ENCODE peak calls at places on chromosomes 7 and 10, in nine cellular contexts. P is uterus, U is upper lobe of left lung, K is GM23248, R is mesenchymal stem cell, A is neural progenitor cell, O is Peyer's patch, I is psoas muscle, J is fibroblast of lung. C is an unnamed sample.
A peak's percentile ranks its signal among the peaks of the same experiment; 100 is the strongest.

GRCh38 chr7:36967387-36967786 is 243.1 kb upstream of the AOAH start:
- DNase-seq in P (peak; percentile 60), U (no peak), K (peak; percentile 78), R (peak; percentile 78), A (peak; percentile 87), O (peak; percentile 65), I (no peak), J (peak; percentile 55), C (no peak)

GRCh38 chr7:10940748-10941358 is 32.8 kb upstream of the PHF14 start:
- DNase-seq in P (no peak), U (no peak), K (no peak), R (peak; percentile 7), A (no peak), O (peak; percentile 66), I (no peak), J (no peak), C (no peak)

GRCh38 chr10:88472540-88472939 is 110.6 kb downstream of the RNLS start:
- DNase-seq in P (no peak), U (no peak), K (no peak), R (no peak), A (no peak), O (no peak), I (no peak), J (no peak), C (no peak)

GRCh38 chr7:28708033-28708451 is 250.1 kb downstream of the TRIL start:
- DNase-seq in P (peak; percentile 30), U (no peak), K (peak; percentile 96), R (peak; percentile 77), A (no peak), O (no peak), I (peak; percentile 58), J (peak; percentile 88), C (no peak)

GRCh38 chr10:82968533-82968932 is 1093.5 kb downstream of the NRG3 start:
- DNase-seq in P (no peak), U (no peak), K (no peak), R (no peak), A (no peak), O (no peak), I (no peak), J (no peak), C (no peak)

GRCh38 chr7:140501941-140502340 is 22.6 kb upstream of the MKRN1 start:
- DNase-seq in P (no peak), U (no peak), K (no peak), R (no peak), A (no peak), O (peak; percentile 71), I (peak; percentile 29), J (no peak), C (no peak)

GRCh38 chr7:150580615-150580986 is 13.4 kb downstream of the GIMAP4 start:
- DNase-seq in P (no peak), U (no peak), K (no peak), R (no peak), A (no peak), O (no peak), I (no peak), J (no peak), C (no peak)

GRCh38 chr7:91628742-91629141 is 251.8 kb downstream of the MTERF1 start:
- DNase-seq in P (no peak), U (no peak), K (no peak), R (no peak), A (no peak), O (no peak), I (no peak), J (peak; percentile 4), C (no peak)

GRCh38 chr10:133388265-133388972 is 5.5 kb upstream of the MTG1 start:
- DNase-seq in P (peak; percentile 5), U (no peak), K (no peak), R (no peak), A (no peak), O (peak; percentile 40), I (no peak), J (no peak), C (no peak)

GRCh38 chr7:117112640-117113039 is 159.3 kb downstream of the ST7 start:
- DNase-seq in P (no peak), U (no peak), K (no peak), R (no peak), A (no peak), O (no peak), I (no peak), J (no peak), C (no peak)

GRCh38 chr10:69086131-69086530 is 1.8 kb upstream of the SRGN start:
- DNase-seq in P (no peak), U (no peak), K (peak; percentile 32), R (no peak), A (peak; percentile 43), O (no peak), I (no peak), J (no peak), C (no peak)

GRCh38 chr7:25752967-25753791 is 398.8 kb upstream of the NFE2L3 start:
- DNase-seq in P (no peak), U (no peak), K (no peak), R (no peak), A (peak; percentile 87), O (no peak), I (peak; percentile 72), J (peak; percentile 4), C (no peak)

GRCh38 chr10:68829494-68829893 is 2.2 kb downstream of the STOX1 start:
- DNase-seq in P (no peak), U (no peak), K (no peak), R (no peak), A (no peak), O (no peak), I (no peak), J (no peak), C (no peak)

GRCh38 chr10:12844796-12845524 is 156.6 kb downstream of the CCDC3 start:
- DNase-seq in P (peak; percentile 68), U (no peak), K (peak; percentile 63), R (peak; percentile 97), A (no peak), O (no peak), I (no peak), J (peak; percentile 92), C (no peak)

GRCh38 chr7:91784469-91784868 is 96.0 kb downstream of the MTERF1 start:
- DNase-seq in P (no peak), U (no peak), K (peak; percentile 86), R (peak; percentile 21), A (no peak), O (no peak), I (no peak), J (peak; percentile 70), C (no peak)

DNA sequence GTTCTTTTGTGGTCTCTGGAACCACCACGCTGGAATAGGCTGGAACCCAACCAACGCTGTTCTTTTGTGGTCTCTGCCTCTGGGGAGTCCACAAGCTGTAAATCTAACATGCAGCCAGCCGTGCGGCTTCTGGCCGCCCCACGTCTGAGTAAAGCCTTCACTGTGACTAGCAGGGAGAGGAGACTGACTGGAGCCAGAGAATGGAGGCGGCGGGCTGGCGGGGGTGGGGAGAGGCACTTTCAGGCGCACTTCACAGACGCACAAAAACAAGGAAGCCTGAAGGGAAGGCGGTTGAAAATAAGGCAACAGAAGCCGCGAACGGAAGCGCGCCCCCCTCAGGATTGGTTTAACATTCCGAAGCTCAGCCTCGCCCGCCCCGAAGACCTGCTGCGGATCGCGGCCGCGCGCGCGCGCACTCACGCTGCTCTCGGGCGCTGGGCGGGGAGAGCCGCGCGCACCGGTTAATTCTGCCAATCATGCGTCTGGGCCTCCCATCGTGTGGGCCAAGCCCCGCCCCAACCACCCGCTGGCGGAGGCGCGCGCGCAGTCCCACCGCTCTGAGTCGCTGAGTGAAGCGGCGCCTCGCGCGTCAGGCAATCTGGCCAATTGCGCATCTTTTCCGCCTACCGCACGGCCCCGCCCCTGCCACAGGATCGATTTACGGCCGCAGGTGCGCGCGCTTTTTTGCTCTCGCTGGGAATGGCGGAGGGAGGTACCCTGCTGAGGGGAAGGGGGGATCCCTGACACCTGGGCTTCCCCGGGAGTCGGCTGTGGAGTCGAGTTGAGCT is at the start of gene SFR1:
- DNase-seq in P (peak; percentile 98), U (peak; percentile 100), K (peak; percentile 99), R (peak; percentile 99), A (peak; percentile 99), O (peak; percentile 100), I (peak; percentile 99), J (peak; percentile 99), C (peak; percentile 99)
- H3K27me3 ChIP-seq in P (no peaks in the 10 kb centered on the region), U (no peaks in the 10 kb centered on the region), K (no peaks in the 10 kb centered on the region), R (no peaks in the 10 kb centered on the region), A (no peaks in the 10 kb centered on the region), O (no peaks in the 10 kb centered on the region), I (no peaks in the 10 kb centered on the region), J (no peaks in the 10 kb centered on the region), C (no peaks in the 10 kb centered on the region)

GRCh38 chr7:22670422-22670815 is 56.6 kb upstream of the IL6 start:
- DNase-seq in P (no peak), U (no peak), K (no peak), R (no peak), A (no peak), O (no peak), I (no peak), J (no peak), C (no peak)

GRCh38 chr7:22667562-22668239 is 59.3 kb upstream of the IL6 start:
- DNase-seq in P (no peak), U (no peak), K (peak; percentile 82), R (peak; percentile 67), A (no peak), O (no peak), I (no peak), J (peak; percentile 87), C (no peak)

GRCh38 chr7:22667187-22667561 is 59.8 kb upstream of the IL6 start:
- DNase-seq in P (no peak), U (no peak), K (no peak), R (no peak), A (no peak), O (no peak), I (no peak), J (no peak), C (no peak)

GRCh38 chr7:22669692-22670421 is 57.1 kb upstream of the IL6 start:
- DNase-seq in P (no peak), U (no peak), K (no peak), R (no peak), A (no peak), O (no peak), I (no peak), J (no peak), C (no peak)

GRCh38 chr7:22668971-22669401 is 58.0 kb upstream of the IL6 start:
- DNase-seq in P (no peak), U (no peak), K (no peak), R (no peak), A (no peak), O (no peak), I (no peak), J (no peak), C (no peak)
- H3K27me3 ChIP-seq in P (no peaks in the 10 kb centered on the region), U (no peaks in the 10 kb centered on the region), K (no peaks in the 10 kb centered on the region), R (no peaks in the 10 kb centered on the region), A (no peaks in the 10 kb centered on the region), O (no peaks in the 10 kb centered on the region), I (no peaks in the 10 kb centered on the region), J (no peaks in the 10 kb centered on the region), C (no peaks in the 10 kb centered on the region)

GRCh38 chr7:112962815-112963214 is 123.8 kb downstream of the GPR85 start:
- DNase-seq in P (no peak), U (no peak), K (no peak), R (no peak), A (no peak), O (no peak), I (no peak), J (no peak), C (no peak)
- H3K27me3 ChIP-seq in P (no peaks in the 10 kb centered on the region), U (no peaks in the 10 kb centered on the region), K (no peaks in the 10 kb centered on the region), R (no peaks in the 10 kb centered on the region), A (no peaks in the 10 kb centered on the region), O (no peaks in the 10 kb centered on the region), I (no peaks in the 10 kb centered on the region), J (no peaks in the 10 kb centered on the region), C (no peaks in the 10 kb centered on the region)

DNA sequence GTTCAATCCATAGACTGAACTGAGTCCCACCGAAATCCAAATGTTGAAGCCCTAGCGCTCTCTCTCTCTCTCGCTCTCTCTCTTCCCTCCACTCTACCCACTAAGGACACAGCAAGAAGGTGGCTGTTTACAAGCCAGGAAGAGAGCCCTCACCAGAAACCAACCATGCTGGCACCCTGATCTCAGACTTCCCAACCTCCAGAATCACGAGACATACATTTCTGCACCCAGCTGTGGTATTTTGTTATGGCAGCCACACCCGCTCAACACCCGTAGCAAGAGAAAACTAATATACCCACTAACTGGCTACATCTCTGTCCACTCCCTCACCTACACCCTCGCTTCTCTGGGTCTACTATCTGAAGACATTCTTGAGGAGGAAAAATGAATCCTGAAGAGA is 54.9 kb downstream of the CREB3L2 start:
- DNase-seq in P (no peak), U (no peak), K (no peak), R (no peak), A (no peak), O (no peak), I (no peak), J (no peak), C (no peak)
- H3K27me3 ChIP-seq in P (no peaks in the 10 kb centered on the region), U (no peaks in the 10 kb centered on the region), K (no peaks in the 10 kb centered on the region), R (no peaks in the 10 kb centered on the region), A (no peaks in the 10 kb centered on the region), O (no peaks in the 10 kb centered on the region), I (no peaks in the 10 kb centered on the region), J (no peaks in the 10 kb centered on the region), C (no peaks in the 10 kb centered on the region)